ENCODE peak calls at places on chromosomes 2 and 18, in seven cellular contexts. V, L, G, N, F, U and D are unnamed samples.

GRCh38 chr18:25658476-25658875 is 306.5 kb upstream of the ZNF521 start:
- DNase-seq in L (no peak), F (no peak), G (no peak), V (no peak), U (no peak), N (no peak), D (no peak)

GRCh38 chr2:232901711-232902578 is 31.9 kb downstream of the SNORC start:
- DNase-seq in U (no peak), N (peak; percentile 84), F (peak; percentile 41), L (no peak), V (peak; percentile 60), G (peak; percentile 45), D (no peak)

GRCh38 chr2:9256147-9256546 is 49.5 kb downstream of the ASAP2 start:
- DNase-seq in F (no peak), U (no peak), G (no peak), L (no peak), V (no peak), N (no peak), D (no peak)

GRCh38 chr2:10826625-10827024 is 14.0 kb upstream of the PDIA6 start:
- DNase-seq in L (no peak), N (no peak), U (no peak), V (no peak), F (no peak), G (no peak), D (no peak)

GRCh38 chr2:173386441-173387044 is 31.9 kb downstream of the CDCA7 start:
- DNase-seq in L (no peak), N (no peak), V (no peak), G (no peak), F (no peak), U (no peak), D (no peak)

GRCh38 chr2:86241611-86242010 is 42.4 kb downstream of the MRPL35 start:
- DNase-seq in N (no peak), V (peak; percentile 64), L (no peak), F (no peak), G (peak; percentile 7), U (no peak), D (no peak)

GRCh38 chr2:60294901-60295590 is 258.4 kb downstream of the BCL11A start:
- DNase-seq in N (no peak), F (no peak), V (no peak), U (peak; percentile 54), G (no peak), L (no peak), D (no peak)

GRCh38 chr2:231614559-231615057 is 21.9 kb downstream of the TEX44 start:
- DNase-seq in G (no peak), V (peak; percentile 63), F (no peak), U (peak; percentile 72), L (no peak), N (no peak), D (no peak)

GRCh38 chr18:23134780-23135678 is at the start of gene CABLES1:
- DNase-seq in L (peak; percentile 63), N (peak; percentile 59), G (peak; percentile 85), V (peak; percentile 77), F (peak; percentile 83), U (peak; percentile 65), D (peak; percentile 84)

GRCh38 chr2:14634223-14634884 is 1.8 kb downstream of the LRATD1 start:
- DNase-seq in F (peak; percentile 91), G (peak; percentile 85), L (peak; percentile 73), V (peak; percentile 93), U (peak; percentile 88), N (peak; percentile 79), D (peak; percentile 72)

DNA sequence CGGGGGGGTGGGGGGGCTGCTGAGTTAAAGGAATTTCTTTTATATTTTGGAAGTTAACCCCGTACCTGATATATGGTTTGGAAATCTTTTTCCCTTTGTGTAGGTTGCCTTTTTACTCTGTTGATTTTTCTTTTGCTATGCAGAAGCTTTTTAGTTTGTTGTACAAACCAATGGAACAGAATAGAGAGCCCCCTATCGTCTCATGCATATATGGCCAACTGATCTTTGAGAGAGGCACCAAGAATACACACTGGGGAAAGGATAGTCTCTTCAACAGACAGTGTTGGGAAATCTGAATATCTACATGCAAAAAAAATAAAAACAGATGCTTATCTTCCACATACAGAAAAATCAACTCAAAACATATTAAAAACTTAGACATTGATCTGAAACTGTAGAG is 647.8 kb upstream of the KLHL29 start:
- DNase-seq in U (no peak), G (no peak), V (no peak), F (peak; percentile 7), N (no peak), L (no peak), D (no peak)
- TF ChIP-seq CTCF in U (peak; percentile 59), G (peak; percentile 22), V (no peak), F (peak; percentile 23), N (no peak), L (no peak), D (no peak)

DNA sequence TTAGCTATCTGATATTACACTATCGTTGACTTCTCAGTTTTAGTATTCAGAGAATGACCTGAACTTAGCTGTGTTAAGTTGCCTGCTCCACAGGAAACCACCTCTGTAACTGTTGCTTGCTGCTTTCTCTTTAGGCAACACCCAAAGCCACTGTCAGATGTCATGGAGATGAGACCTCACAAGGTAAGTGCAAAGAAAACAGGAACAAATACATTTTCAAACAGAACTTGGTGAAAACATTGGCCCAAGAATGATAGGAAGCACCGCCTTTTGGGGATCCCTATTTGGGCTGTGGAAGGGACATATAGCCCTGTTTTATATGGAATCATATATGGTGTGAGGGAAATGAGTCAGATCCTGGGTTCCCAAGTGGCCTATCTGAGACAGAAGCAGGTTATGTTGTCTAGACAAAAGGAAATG is 143.4 kb downstream of the UBE2E3 start:
- DNase-seq in G (no peak), U (no peak), V (peak; percentile 72), N (no peak), F (no peak), L (no peak), D (no peak)
- H3K4me3 ChIP-seq in G (no peak overlapping the region), U (no peak overlapping the region), V (no peak overlapping the region), N (no peak overlapping the region), F (no peak overlapping the region), L (no peak overlapping the region), D (no peak overlapping the region)

GRCh38 chr2:22110244-22110651 is 986.5 kb downstream of the TDRD15 start:
- DNase-seq in G (no peak), L (no peak), V (no peak), F (no peak), N (no peak), U (no peak), D (no peak)
- TF ChIP-seq CTCF in G (no peak), L (no peak), V (no peak), F (no peak), N (no peak), U (no peak), D (no peak)

GRCh38 chr2:176117162-176117822 is 714 bp downstream of the HOXD10 start:
- DNase-seq in V (no peak), N (no peak), G (no peak), U (no peak), L (no peak), F (no peak), D (no peak)
- H3K4me3 ChIP-seq in V (no peak overlapping the region), N (no peak overlapping the region), G (no peak overlapping the region), U (no peak overlapping the region), L (no peak overlapping the region), F (no peak overlapping the region), D (no peak overlapping the region)

GRCh38 chr2:29296585-29296984 is 181.4 kb downstream of the CLIP4 start:
- DNase-seq in L (no peak), U (no peak), N (no peak), V (no peak), F (no peak), G (no peak), D (no peak)

GRCh38 chr2:29293830-29294438 is 178.7 kb downstream of the CLIP4 start:
- DNase-seq in L (no peak), V (no peak), N (peak; percentile 19), G (peak; percentile 21), F (peak; percentile 75), U (no peak), D (peak; percentile 75)

GRCh38 chr2:29290293-29291052 is 175.3 kb downstream of the CLIP4 start:
- DNase-seq in V (no peak), L (no peak), N (no peak), U (no peak), G (peak; percentile 33), F (no peak), D (no peak)

GRCh38 chr2:29295843-29296242 is 180.6 kb downstream of the CLIP4 start:
- DNase-seq in U (peak; percentile 56), G (peak; percentile 32), N (peak; percentile 42), V (no peak), F (no peak), L (no peak), D (no peak)
- TF ChIP-seq CTCF in U (peak; percentile 54), G (no peak), N (peak; percentile 25), V (no peak), F (peak; percentile 29), L (no peak), D (no peak)